ENCODE peak calls at places on chromosome 6, in eight cellular contexts. One of them, this sample, is unnamed.

GRCh38 chr6:132820629-132821381 is 6.4 kb downstream of the RPS12 start:
- DNase-seq in cardiac fibroblast: no peak
- DNase-seq in SK-N-SH: no peak
- DNase-seq in spleen: no peak
- DNase-seq in HepG2: peak
- DNase-seq in H9: peak
- DNase-seq in CD14-positive monocyte: no peak
- DNase-seq in esophagus muscularis mucosa: no peak
- DNase-seq in this sample: no peak

GRCh38 chr6:42141603-42142117 is 760 bp downstream of the C6orf132 start:
- DNase-seq in HepG2: no peak
- DNase-seq in esophagus muscularis mucosa: no peak
- DNase-seq in cardiac fibroblast: no peak
- DNase-seq in SK-N-SH: no peak
- DNase-seq in CD14-positive monocyte: no peak
- DNase-seq in spleen: no peak
- DNase-seq in H9: no peak
- DNase-seq in this sample: no peak

GRCh38 chr6:157323924-157324276 is 581 bp upstream of the TMEM242 start:
- DNase-seq in HepG2: peak
- DNase-seq in SK-N-SH: peak
- DNase-seq in H9: peak
- DNase-seq in esophagus muscularis mucosa: peak
- DNase-seq in cardiac fibroblast: peak
- DNase-seq in spleen: peak
- DNase-seq in CD14-positive monocyte: peak
- DNase-seq in this sample: peak

GRCh38 chr6:166595061-166595780 is 8.7 kb upstream of the RAMACL start:
- DNase-seq in cardiac fibroblast: peak
- DNase-seq in SK-N-SH: no peak
- DNase-seq in CD14-positive monocyte: no peak
- DNase-seq in HepG2: no peak
- DNase-seq in H9: no peak
- DNase-seq in esophagus muscularis mucosa: no peak
- DNase-seq in spleen: no peak
- DNase-seq in this sample: no peak

GRCh38 chr6:40185486-40185885 is 251.2 kb upstream of the MOCS1 start:
- DNase-seq in spleen: no peak
- DNase-seq in H9: no peak
- DNase-seq in CD14-positive monocyte: no peak
- DNase-seq in SK-N-SH: no peak
- DNase-seq in esophagus muscularis mucosa: no peak
- DNase-seq in cardiac fibroblast: no peak
- DNase-seq in HepG2: no peak
- DNase-seq in this sample: no peak

GRCh38 chr6:118712955-118713354 is 61.6 kb upstream of the CEP85L start:
- DNase-seq in HepG2: no peak
- DNase-seq in CD14-positive monocyte: no peak
- DNase-seq in H9: no peak
- DNase-seq in cardiac fibroblast: peak
- DNase-seq in spleen: no peak
- DNase-seq in esophagus muscularis mucosa: no peak
- DNase-seq in SK-N-SH: no peak
- DNase-seq in this sample: no peak

GRCh38 chr6:28683945-28684538 is 158.4 kb downstream of the GPX5 start:
- DNase-seq in esophagus muscularis mucosa: no peak
- DNase-seq in H9: peak
- DNase-seq in spleen: no peak
- DNase-seq in cardiac fibroblast: peak
- DNase-seq in HepG2: peak
- DNase-seq in SK-N-SH: peak
- DNase-seq in CD14-positive monocyte: no peak
- DNase-seq in this sample: no peak

GRCh38 chr6:152952045-152952444 is 30.8 kb downstream of the FBXO5 start:
- DNase-seq in esophagus muscularis mucosa: no peak
- DNase-seq in cardiac fibroblast: peak
- DNase-seq in HepG2: peak
- DNase-seq in spleen: no peak
- DNase-seq in H9: no peak
- DNase-seq in SK-N-SH: no peak
- DNase-seq in CD14-positive monocyte: no peak
- DNase-seq in this sample: no peak

GRCh38 chr6:159180001-159180400 is 10.8 kb downstream of the FNDC1 start:
- DNase-seq in CD14-positive monocyte: no peak
- DNase-seq in spleen: no peak
- DNase-seq in esophagus muscularis mucosa: no peak
- DNase-seq in H9: no peak
- DNase-seq in SK-N-SH: no peak
- DNase-seq in HepG2: no peak
- DNase-seq in cardiac fibroblast: peak
- DNase-seq in this sample: no peak

GRCh38 chr6:3320238-3320637 is 61.5 kb downstream of the PSMG4 start:
- DNase-seq in spleen: peak
- DNase-seq in HepG2: no peak
- DNase-seq in H9: no peak
- DNase-seq in SK-N-SH: no peak
- DNase-seq in CD14-positive monocyte: no peak
- DNase-seq in esophagus muscularis mucosa: no peak
- DNase-seq in cardiac fibroblast: no peak
- DNase-seq in this sample: no peak

GRCh38 chr6:136526196-136526930 is 23.9 kb downstream of the MAP7 start:
- DNase-seq in esophagus muscularis mucosa: no peak
- DNase-seq in spleen: peak
- DNase-seq in H9: peak
- DNase-seq in CD14-positive monocyte: peak
- DNase-seq in SK-N-SH: peak
- DNase-seq in cardiac fibroblast: peak
- DNase-seq in HepG2: peak
- DNase-seq in this sample: no peak

GRCh38 chr6:150336299-150336698 is 32.5 kb upstream of the IYD start:
- DNase-seq in esophagus muscularis mucosa: no peak
- DNase-seq in cardiac fibroblast: peak
- DNase-seq in spleen: no peak
- DNase-seq in SK-N-SH: no peak
- DNase-seq in CD14-positive monocyte: no peak
- DNase-seq in H9: no peak
- DNase-seq in HepG2: no peak
- DNase-seq in this sample: no peak

GRCh38 chr6:75094614-75095321 is 111.1 kb downstream of the COL12A1 start:
- DNase-seq in spleen: no peak
- DNase-seq in CD14-positive monocyte: no peak
- DNase-seq in SK-N-SH: no peak
- DNase-seq in HepG2: no peak
- DNase-seq in esophagus muscularis mucosa: no peak
- DNase-seq in H9: no peak
- DNase-seq in cardiac fibroblast: peak
- DNase-seq in this sample: no peak

GRCh38 chr6:73248192-73248898 is 14.7 kb downstream of the KHDC1 start:
- DNase-seq in esophagus muscularis mucosa: no peak
- DNase-seq in CD14-positive monocyte: no peak
- DNase-seq in spleen: no peak
- DNase-seq in H9: no peak
- DNase-seq in SK-N-SH: no peak
- DNase-seq in HepG2: no peak
- DNase-seq in cardiac fibroblast: no peak
- DNase-seq in this sample: no peak

GRCh38 chr6:126905917-126906316 is 212.6 kb upstream of the RSPO3 start:
- DNase-seq in cardiac fibroblast: peak
- DNase-seq in H9: no peak
- DNase-seq in HepG2: no peak
- DNase-seq in CD14-positive monocyte: no peak
- DNase-seq in esophagus muscularis mucosa: no peak
- DNase-seq in SK-N-SH: no peak
- DNase-seq in spleen: no peak
- DNase-seq in this sample: no peak

GRCh38 chr6:91464201-91464600 is 877.3 kb upstream of the MAP3K7 start:
- DNase-seq in H9: no peak
- DNase-seq in HepG2: no peak
- DNase-seq in CD14-positive monocyte: no peak
- DNase-seq in cardiac fibroblast: no peak
- DNase-seq in SK-N-SH: no peak
- DNase-seq in esophagus muscularis mucosa: no peak
- DNase-seq in spleen: no peak
- DNase-seq in this sample: no peak

DNA sequence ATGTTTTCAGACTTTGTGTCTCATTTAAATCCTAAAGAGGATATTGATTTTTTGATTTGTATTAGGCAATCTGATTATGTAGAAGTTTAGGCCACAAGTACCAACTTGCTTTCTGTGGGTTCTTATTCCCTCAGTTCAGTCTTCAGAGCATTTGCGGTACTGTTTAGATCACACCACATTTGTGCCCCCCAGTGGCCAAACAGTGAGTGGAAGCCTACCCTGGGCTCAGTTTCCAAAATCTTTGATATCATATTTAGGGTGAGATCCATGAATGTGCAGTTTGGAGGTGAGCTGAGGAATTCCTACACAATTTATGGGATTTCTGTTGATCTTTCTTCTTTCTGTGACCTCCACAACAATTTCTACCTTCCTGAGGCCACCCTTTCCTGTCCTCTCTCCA is 92.3 kb upstream of the FUT9 start:
- DNase-seq in CD14-positive monocyte: no peak
- DNase-seq in cardiac fibroblast: peak
- DNase-seq in HepG2: peak
- DNase-seq in esophagus muscularis mucosa: no peak
- DNase-seq in H9: peak
- DNase-seq in spleen: no peak
- DNase-seq in SK-N-SH: peak
- DNase-seq in this sample: no peak
- TF ChIP-seq CTCF in CD14-positive monocyte: no peak
- TF ChIP-seq CTCF in cardiac fibroblast: peak
- TF ChIP-seq CTCF in HepG2: peak
- TF ChIP-seq CTCF in esophagus muscularis mucosa: peak
- TF ChIP-seq CTCF in H9: peak
- TF ChIP-seq CTCF in spleen: no peak
- TF ChIP-seq CTCF in SK-N-SH: peak
- TF ChIP-seq CTCF in this sample: no peak

GRCh38 chr6:119727504-119728219 is 378.1 kb upstream of the MAN1A1 start:
- DNase-seq in HepG2: peak
- DNase-seq in cardiac fibroblast: no peak
- DNase-seq in SK-N-SH: no peak
- DNase-seq in CD14-positive monocyte: no peak
- DNase-seq in esophagus muscularis mucosa: no peak
- DNase-seq in H9: peak
- DNase-seq in spleen: no peak
- DNase-seq in this sample: no peak

GRCh38 chr6:119728935-119729334 is 379.4 kb upstream of the MAN1A1 start:
- DNase-seq in cardiac fibroblast: no peak
- DNase-seq in H9: no peak
- DNase-seq in CD14-positive monocyte: no peak
- DNase-seq in esophagus muscularis mucosa: no peak
- DNase-seq in HepG2: no peak
- DNase-seq in SK-N-SH: no peak
- DNase-seq in spleen: no peak
- DNase-seq in this sample: no peak

GRCh38 chr6:119728220-119728750 is 378.7 kb upstream of the MAN1A1 start:
- DNase-seq in HepG2: peak
- DNase-seq in esophagus muscularis mucosa: no peak
- DNase-seq in cardiac fibroblast: no peak
- DNase-seq in CD14-positive monocyte: no peak
- DNase-seq in H9: no peak
- DNase-seq in spleen: no peak
- DNase-seq in SK-N-SH: no peak
- DNase-seq in this sample: no peak

GRCh38 chr6:119720160-119720559 is 370.6 kb upstream of the MAN1A1 start:
- DNase-seq in esophagus muscularis mucosa: no peak
- DNase-seq in cardiac fibroblast: peak
- DNase-seq in spleen: no peak
- DNase-seq in SK-N-SH: no peak
- DNase-seq in CD14-positive monocyte: no peak
- DNase-seq in HepG2: peak
- DNase-seq in H9: no peak
- DNase-seq in this sample: no peak

GRCh38 chr6:119726086-119726485 is 376.5 kb upstream of the MAN1A1 start:
- DNase-seq in CD14-positive monocyte: no peak
- DNase-seq in HepG2: no peak
- DNase-seq in SK-N-SH: no peak
- DNase-seq in H9: no peak
- DNase-seq in esophagus muscularis mucosa: no peak
- DNase-seq in spleen: no peak
- DNase-seq in cardiac fibroblast: no peak
- DNase-seq in this sample: no peak
- TF ChIP-seq CTCF in CD14-positive monocyte: no peak
- TF ChIP-seq CTCF in HepG2: no peak
- TF ChIP-seq CTCF in SK-N-SH: no peak
- TF ChIP-seq CTCF in H9: no peak
- TF ChIP-seq CTCF in esophagus muscularis mucosa: no peak
- TF ChIP-seq CTCF in spleen: no peak
- TF ChIP-seq CTCF in cardiac fibroblast: no peak
- TF ChIP-seq CTCF in this sample: no peak

DNA sequence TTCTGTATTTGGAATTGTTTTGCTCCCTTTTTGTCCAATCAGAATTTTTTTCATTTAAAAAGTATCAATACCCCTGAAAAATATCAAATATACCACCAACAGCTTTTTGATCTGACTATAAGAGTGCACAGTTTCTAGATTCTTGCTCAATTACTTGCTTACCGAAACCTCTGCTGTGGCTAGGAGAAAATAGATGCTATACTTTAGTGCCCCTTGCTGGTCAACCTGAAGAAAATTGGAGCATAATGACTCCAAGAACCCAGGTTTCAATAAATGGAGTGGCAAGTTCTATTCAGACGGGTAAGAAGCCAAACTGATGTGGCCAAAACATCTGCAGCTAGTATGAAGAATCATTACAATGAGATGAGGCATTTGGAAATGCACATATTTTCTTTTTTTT is 91.4 kb upstream of the SASH1 start:
- DNase-seq in spleen: no peak
- DNase-seq in CD14-positive monocyte: no peak
- DNase-seq in cardiac fibroblast: peak
- DNase-seq in HepG2: peak
- DNase-seq in esophagus muscularis mucosa: no peak
- DNase-seq in SK-N-SH: no peak
- DNase-seq in H9: no peak
- DNase-seq in this sample: no peak
- TF ChIP-seq CTCF in spleen: peak
- TF ChIP-seq CTCF in CD14-positive monocyte: no peak
- TF ChIP-seq CTCF in cardiac fibroblast: peak
- TF ChIP-seq CTCF in HepG2: peak
- TF ChIP-seq CTCF in esophagus muscularis mucosa: peak
- TF ChIP-seq CTCF in SK-N-SH: peak
- TF ChIP-seq CTCF in H9: peak
- TF ChIP-seq CTCF in this sample: no peak

DNA sequence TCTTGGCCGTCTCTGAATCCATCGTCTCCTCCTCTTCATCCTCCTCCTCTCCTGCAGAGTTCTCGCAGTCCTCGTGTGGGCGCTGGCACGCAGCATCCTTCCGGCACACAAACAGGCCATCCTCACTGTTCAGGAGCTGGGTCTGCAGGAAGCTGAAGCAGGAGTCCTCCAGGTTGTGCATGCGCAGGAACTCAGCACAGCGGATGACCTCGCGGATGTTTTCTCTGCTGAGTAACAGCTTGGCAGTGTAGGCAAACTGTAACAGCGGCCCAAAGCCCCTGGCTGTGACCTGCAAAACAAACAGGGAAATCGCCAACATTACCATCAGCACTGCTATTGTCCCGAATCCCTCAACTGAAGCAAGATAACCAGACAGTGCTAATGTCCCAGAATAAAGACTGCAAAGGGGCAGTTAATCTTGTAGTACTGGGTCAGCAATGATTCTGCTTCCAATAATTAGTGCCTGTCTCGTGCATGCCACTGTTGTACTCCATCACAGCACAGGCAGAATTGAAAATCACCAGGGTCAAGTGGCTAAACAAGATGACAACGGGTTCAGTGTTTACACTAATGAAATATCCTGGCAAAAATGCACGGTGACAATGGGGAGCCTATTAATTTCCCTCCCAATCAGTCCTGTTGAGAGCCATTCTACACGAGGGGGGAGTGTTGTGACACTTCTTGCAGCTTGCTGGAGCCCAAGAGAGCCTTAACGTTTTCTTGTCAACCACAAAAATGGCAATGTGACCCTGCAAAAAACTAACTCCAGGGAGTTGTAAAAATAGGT is 57.5 kb downstream of the GJA10 start:
- DNase-seq in cardiac fibroblast: peak
- DNase-seq in esophagus muscularis mucosa: no peak
- DNase-seq in CD14-positive monocyte: no peak
- DNase-seq in HepG2: peak
- DNase-seq in H9: peak
- DNase-seq in SK-N-SH: no peak
- DNase-seq in spleen: no peak
- DNase-seq in this sample: no peak
- TF ChIP-seq CTCF in cardiac fibroblast: no peak
- TF ChIP-seq CTCF in esophagus muscularis mucosa: no peak
- TF ChIP-seq CTCF in CD14-positive monocyte: no peak
- TF ChIP-seq CTCF in HepG2: peak
- TF ChIP-seq CTCF in H9: peak
- TF ChIP-seq CTCF in SK-N-SH: no peak
- TF ChIP-seq CTCF in spleen: no peak
- TF ChIP-seq CTCF in this sample: no peak

This sample was measured in omental fat pad.